ENCODE peak calls at places on chromosome 5, in four cellular contexts. J is GM12878, C is HepG2, H is A549. O is an unnamed sample.

GRCh38 chr5:66805514-66806430 is 209.6 kb downstream of the MAST4 start:
- DNase-seq in J (no peak), C (no peak), H (no peak), O (no peak)

GRCh38 chr5:174723979-174724483 is 351 bp upstream of the MSX2 start:
- DNase-seq in J (no peak), C (no peak), H (peak), O (peak)

GRCh38 chr5:88736494-88736893 is 146.5 kb downstream of the MEF2C start:
- DNase-seq in J (peak), C (no peak), H (no peak), O (no peak)

GRCh38 chr5:139854953-139855352 is 59.3 kb downstream of the PSD2 start:
- DNase-seq in J (no peak), C (no peak), H (no peak), O (no peak)

GRCh38 chr5:41151562-41151961 is 61.8 kb downstream of the C6 start:
- DNase-seq in J (no peak), C (no peak), H (no peak), O (no peak)

GRCh38 chr5:150152636-150153462 is 2.8 kb downstream of the PDGFRB start:
- DNase-seq in J (no peak), C (no peak), H (no peak), O (peak)

GRCh38 chr5:78964889-78965288 is 20.2 kb downstream of the ARSB start:
- DNase-seq in J (no peak), C (peak), H (peak), O (peak)

GRCh38 chr5:25448646-25449045 is 803.9 kb upstream of the CDH10 start:
- DNase-seq in J (no peak), C (no peak), H (no peak), O (no peak)

DNA sequence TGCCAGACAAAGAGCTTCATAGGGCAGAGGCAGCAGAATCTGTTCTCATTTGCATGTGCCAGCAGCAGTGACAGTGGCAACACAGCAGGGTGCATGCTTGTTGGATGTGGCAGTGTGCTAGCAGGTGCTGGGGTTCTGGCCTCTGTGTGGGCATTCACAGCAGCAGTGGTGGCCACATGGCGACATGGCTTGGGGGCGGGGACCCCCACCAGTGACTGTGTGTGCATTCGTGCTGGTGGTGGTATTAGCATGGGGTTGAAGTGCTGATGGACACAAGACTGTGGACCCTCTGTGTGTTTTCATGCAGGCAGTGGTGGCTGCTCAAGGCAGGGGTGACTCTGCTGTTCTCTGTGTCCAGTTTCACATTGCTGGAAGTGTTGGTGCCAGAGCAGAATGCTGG is 183.2 kb upstream of the PDE4D start:
- DNase-seq in J (no peak), C (no peak), H (no peak), O (no peak)
- TF ChIP-seq PBX3 in J (no peak), C (no peak), H (no peak), O (no peak)

GRCh38 chr5:1507457-1507856 is 16.3 kb downstream of the LPCAT1 start:
- DNase-seq in J (no peak), C (no peak), H (no peak), O (no peak)
- TF ChIP-seq USF2 in J (no peak), C (no peak), H (no peak), O (no peak)

GRCh38 chr5:142801495-142801871 is 31.3 kb downstream of the ARHGAP26 start:
- DNase-seq in J (no peak), C (no peak), H (no peak), O (no peak)

GRCh38 chr5:142800776-142801494 is 30.8 kb downstream of the ARHGAP26 start:
- DNase-seq in J (peak), C (no peak), H (no peak), O (no peak)

GRCh38 chr5:142806769-142807377 is 36.7 kb downstream of the ARHGAP26 start:
- DNase-seq in J (no peak), C (peak), H (no peak), O (no peak)

GRCh38 chr5:142805339-142805738 is 35.2 kb downstream of the ARHGAP26 start:
- DNase-seq in J (no peak), C (no peak), H (no peak), O (no peak)

GRCh38 chr5:142803428-142804111 is 33.4 kb downstream of the ARHGAP26 start:
- DNase-seq in J (no peak), C (no peak), H (peak), O (no peak)
- H3K27ac ChIP-seq in J (no peak), C (no peak), H (peak), O (no peak)

DNA sequence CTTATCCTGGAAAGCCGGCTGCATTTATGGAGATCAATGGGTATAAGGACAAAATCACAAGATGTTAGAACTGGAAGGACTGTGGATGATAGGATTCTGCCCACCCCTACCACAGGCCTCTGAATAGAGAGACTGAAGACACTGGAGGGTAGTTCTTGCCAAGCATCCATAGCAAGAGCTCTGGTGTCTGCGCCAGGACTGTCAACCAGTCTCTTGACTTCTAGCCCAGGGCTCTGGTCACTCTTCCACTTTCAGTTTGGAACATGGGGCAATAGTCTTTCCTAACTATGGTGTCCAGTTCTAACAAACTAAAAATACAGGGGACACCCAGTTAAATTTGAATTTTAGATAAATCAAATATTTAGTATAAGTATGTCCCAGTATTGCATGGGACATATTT is 23.4 kb downstream of the LARP1 start:
- DNase-seq in J (no peak), C (no peak), H (no peak), O (no peak)
- TF ChIP-seq PBX3 in J (no peak), C (no peak), H (no peak), O (no peak)

GRCh38 chr5:43482490-43483064 is 1.1 kb downstream of the TMEM267 start:
- DNase-seq in J (no peak), C (peak), H (peak), O (peak)
- TF ChIP-seq USF2 in J (no peak), C (no peak), H (no peak), O (no peak)

DNA sequence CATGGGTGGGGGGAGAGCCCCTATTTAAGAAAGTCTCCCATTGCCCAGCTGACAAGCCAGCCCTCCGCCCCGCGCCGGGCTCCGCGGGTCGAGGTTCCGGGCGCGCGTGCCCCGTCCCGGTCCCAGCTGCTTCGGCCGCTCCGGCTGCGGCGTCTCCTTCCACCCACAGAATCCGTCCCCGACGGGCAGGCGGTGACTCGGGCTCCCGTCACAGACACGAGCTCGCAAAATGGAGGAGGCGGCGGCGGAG is 204 bp downstream of the NR3C1 start:
- DNase-seq in J (no peak), C (no peak), H (no peak), O (no peak)
- H3K27ac ChIP-seq in J (peak), C (peak), H (peak), O (peak)

GRCh38 chr5:100641833-100642232 is 106.7 kb downstream of the FAM174A start:
- DNase-seq in J (no peak), C (no peak), H (no peak), O (no peak)

GRCh38 chr5:100646011-100646410 is 110.8 kb downstream of the FAM174A start:
- DNase-seq in J (no peak), C (no peak), H (no peak), O (no peak)

GRCh38 chr5:100644776-100645175 is 109.6 kb downstream of the FAM174A start:
- DNase-seq in J (no peak), C (no peak), H (no peak), O (no peak)

GRCh38 chr5:100643473-100643872 is 108.3 kb downstream of the FAM174A start:
- DNase-seq in J (no peak), C (no peak), H (no peak), O (no peak)

GRCh38 chr5:100644206-100644605 is 109.0 kb downstream of the FAM174A start:
- DNase-seq in J (no peak), C (no peak), H (no peak), O (no peak)
- TF ChIP-seq PBX3 in J (no peak), C (no peak), H (no peak), O (no peak)

GRCh38 chr5:43396762-43397304 is 15.4 kb downstream of the CCL28 start:
- DNase-seq in J (peak), C (no peak), H (no peak), O (peak)
- TF ChIP-seq USF2 in J (no peak), C (no peak), H (no peak), O (no peak)

GRCh38 chr5:3225201-3225960 is 370.3 kb upstream of the IRX1 start:
- DNase-seq in J (no peak), C (no peak), H (no peak), O (no peak)
- H3K27ac ChIP-seq in J (no peak), C (no peak), H (no peak), O (no peak)